ENCODE peak calls at places on chromosome 4, in seven cellular contexts. F, M, V, W, U, D and A are unnamed samples.

GRCh38 chr4:70505152-70505748 is 13.1 kb upstream of the AMTN start:
- DNase-seq in U (peak), W (peak), D (peak), M (peak), F (peak), V (peak), A (no peak)

GRCh38 chr4:56406151-56406550 is 18.9 kb upstream of the AASDH start:
- DNase-seq in F (no peak), M (no peak), D (no peak), W (no peak), V (no peak), U (no peak), A (no peak)

GRCh38 chr4:173494013-173494970 is 35.7 kb downstream of the HAND2 start:
- DNase-seq in D (peak), V (peak), F (no peak), U (peak), W (peak), M (peak), A (peak)

GRCh38 chr4:167509551-167509950 is 275.3 kb upstream of the SPOCK3 start:
- DNase-seq in W (no peak), U (no peak), M (no peak), V (no peak), D (no peak), F (no peak), A (no peak)

GRCh38 chr4:153464068-153464467 is 2.1 kb upstream of the TMEM131L start:
- DNase-seq in W (no peak), U (no peak), F (no peak), D (no peak), V (no peak), M (no peak), A (no peak)

GRCh38 chr4:136650541-136651277 is 881.6 kb downstream of the PCDH18 start:
- DNase-seq in U (no peak), W (no peak), V (no peak), D (no peak), M (no peak), F (no peak), A (no peak)

GRCh38 chr4:2570551-2571222 is 34.2 kb downstream of the FAM193A start:
- DNase-seq in M (no peak), W (no peak), D (no peak), U (peak), F (no peak), V (no peak), A (no peak)

GRCh38 chr4:84319124-84319523 is 180.0 kb downstream of the NKX6-1 start:
- DNase-seq in U (no peak), D (no peak), W (no peak), V (no peak), F (no peak), M (no peak), A (no peak)

GRCh38 chr4:336893-337142 is 796 bp upstream of the ZNF141 start:
- DNase-seq in D (peak), M (no peak), F (no peak), U (no peak), W (no peak), V (no peak), A (no peak)

GRCh38 chr4:173025131-173025530 is 143.5 kb upstream of the GALNT7 start:
- DNase-seq in D (peak), V (peak), M (peak), F (peak), W (peak), U (peak), A (peak)

GRCh38 chr4:2047031-2047660 is 12.0 kb upstream of the NAT8L start:
- DNase-seq in W (no peak), F (no peak), D (no peak), V (no peak), M (no peak), U (no peak), A (no peak)

GRCh38 chr4:100519205-100519604 is 1.4 kb upstream of the EMCN start:
- DNase-seq in W (no peak), D (no peak), U (no peak), F (no peak), V (no peak), M (no peak), A (no peak)

GRCh38 chr4:184471872-184472539 is 2.3 kb downstream of the IRF2 start:
- DNase-seq in F (no peak), D (no peak), V (no peak), U (no peak), M (peak), W (peak), A (peak)

GRCh38 chr4:121668368-121669162 is 28.2 kb downstream of the ANXA5 start:
- DNase-seq in V (no peak), D (peak), W (no peak), F (no peak), U (no peak), M (no peak), A (no peak)

GRCh38 chr4:112214397-112215264 is 17.0 kb upstream of the AP1AR start:
- DNase-seq in F (no peak), U (no peak), M (no peak), D (peak), V (no peak), W (peak), A (peak)

GRCh38 chr4:680565-680930 is 6.2 kb downstream of the MYL5 start:
- DNase-seq in U (no peak), F (no peak), V (no peak), W (no peak), D (no peak), M (no peak), A (no peak)

GRCh38 chr4:18366136-18366535 is 344.6 kb upstream of the LCORL start:
- DNase-seq in W (no peak), M (no peak), U (no peak), D (no peak), F (no peak), V (no peak), A (no peak)

GRCh38 chr4:5753366-5753765 is 42.4 kb downstream of the EVC start:
- DNase-seq in D (no peak), V (no peak), F (no peak), M (no peak), W (no peak), U (no peak), A (no peak)

GRCh38 chr4:10115271-10115656 is 1.3 kb downstream of the WDR1 start:
- DNase-seq in V (no peak), W (no peak), U (no peak), M (no peak), F (no peak), D (peak), A (no peak)

GRCh38 chr4:21952549-21952948 is 4.0 kb upstream of the KCNIP4 start:
- DNase-seq in W (no peak), U (no peak), M (no peak), F (no peak), V (no peak), D (no peak), A (no peak)

GRCh38 chr4:106065018-106065417 is 169.7 kb downstream of the NPNT start:
- DNase-seq in D (no peak), W (no peak), F (no peak), M (no peak), U (no peak), V (no peak), A (no peak)

GRCh38 chr4:168815373-168816345 is 194.4 kb downstream of the CBR4 start:
- DNase-seq in D (no peak), U (no peak), M (no peak), F (no peak), W (no peak), V (no peak), A (no peak)

GRCh38 chr4:64248151-64248550 is 161.1 kb downstream of the TECRL start:
- DNase-seq in W (no peak), D (no peak), V (no peak), U (no peak), M (no peak), F (no peak), A (no peak)

GRCh38 chr4:15336410-15337184 is 91.2 kb upstream of the C1QTNF7 start:
- DNase-seq in V (no peak), W (no peak), U (no peak), F (no peak), D (no peak), M (no peak), A (no peak)

GRCh38 chr4:34261799-34262314 is 1982.5 kb downstream of the ARAP2 start:
- DNase-seq in W (no peak), D (no peak), V (no peak), U (no peak), M (no peak), F (no peak), A (no peak)

GRCh38 chr4:26275261-26275660 is 45.6 kb upstream of the RBPJ start:
- DNase-seq in U (no peak), D (no peak), F (no peak), W (no peak), V (no peak), M (no peak), A (no peak)

GRCh38 chr4:107248571-107248970 is 212.5 kb upstream of the DKK2 start:
- DNase-seq in D (no peak), F (no peak), W (no peak), U (no peak), M (no peak), V (no peak), A (no peak)

GRCh38 chr4:71540749-71541269 is 202.0 kb downstream of the SLC4A4 start:
- DNase-seq in V (no peak), F (no peak), U (no peak), M (no peak), D (no peak), W (no peak), A (no peak)

GRCh38 chr4:185359767-185360446 is 35.8 kb downstream of the LRP2BP start:
- DNase-seq in W (no peak), D (no peak), U (no peak), V (no peak), M (no peak), F (no peak), A (no peak)

GRCh38 chr4:135840781-135841180 is 1639.2 kb upstream of the PABPC4L start:
- DNase-seq in U (no peak), M (no peak), F (no peak), V (no peak), D (no peak), W (no peak), A (no peak)

GRCh38 chr4:56818797-56819196 is 2.7 kb downstream of the SPINK2 start:
- DNase-seq in F (no peak), W (no peak), M (no peak), V (no peak), U (no peak), D (no peak), A (no peak)

GRCh38 chr4:36402008-36402758 is 120.8 kb downstream of the DTHD1 start:
- DNase-seq in V (no peak), M (no peak), U (no peak), D (no peak), F (no peak), W (no peak), A (no peak)

GRCh38 chr4:88225216-88226107 is 58.9 kb downstream of the PPM1K start:
- DNase-seq in D (no peak), M (no peak), V (no peak), W (no peak), F (no peak), U (no peak), A (no peak)

GRCh38 chr4:143768007-143768591 is 67.6 kb upstream of the FREM3 start:
- DNase-seq in V (no peak), F (no peak), U (no peak), D (peak), M (no peak), W (no peak), A (no peak)